ENCODE peak calls at places on chromosome 22, in six cellular contexts. One of them, this sample, is unnamed.

GRCh38 chr22:50270302-50271010 is at the start of gene MAPK11:
- DNase-seq in kidney: peak
- DNase-seq in left ventricle myocardium inferior: peak
- DNase-seq in heart right ventricle: peak
- DNase-seq in heart left ventricle: peak
- DNase-seq in AG04450: no peak
- DNase-seq in this sample: peak

GRCh38 chr22:24107668-24108067 is 73.6 kb upstream of the SUSD2 start:
- DNase-seq in kidney: peak
- DNase-seq in left ventricle myocardium inferior: peak
- DNase-seq in heart right ventricle: peak
- DNase-seq in heart left ventricle: peak
- DNase-seq in AG04450: peak
- DNase-seq in this sample: peak

GRCh38 chr22:40512426-40513136 is 123.9 kb downstream of the MRTFA start:
- DNase-seq in kidney: no peak
- DNase-seq in left ventricle myocardium inferior: no peak
- DNase-seq in heart right ventricle: no peak
- DNase-seq in heart left ventricle: peak
- DNase-seq in AG04450: peak
- DNase-seq in this sample: peak

GRCh38 chr22:23219787-23220484 is 39.6 kb downstream of the BCR start:
- DNase-seq in kidney: peak
- DNase-seq in left ventricle myocardium inferior: no peak
- DNase-seq in heart right ventricle: no peak
- DNase-seq in heart left ventricle: no peak
- DNase-seq in AG04450: no peak
- DNase-seq in this sample: peak

GRCh38 chr22:47811971-47812370 is 1049.5 kb downstream of the TBC1D22A start:
- DNase-seq in kidney: no peak
- DNase-seq in left ventricle myocardium inferior: no peak
- DNase-seq in heart right ventricle: no peak
- DNase-seq in heart left ventricle: no peak
- DNase-seq in AG04450: no peak
- DNase-seq in this sample: no peak

GRCh38 chr22:40597541-40598453 is 38.7 kb downstream of the MRTFA start:
- DNase-seq in kidney: no peak
- DNase-seq in left ventricle myocardium inferior: no peak
- DNase-seq in heart right ventricle: no peak
- DNase-seq in heart left ventricle: no peak
- DNase-seq in AG04450: no peak
- DNase-seq in this sample: no peak

GRCh38 chr22:17998913-17999312 is 25.4 kb downstream of the MICAL3 start:
- DNase-seq in kidney: no peak
- DNase-seq in left ventricle myocardium inferior: no peak
- DNase-seq in heart right ventricle: no peak
- DNase-seq in heart left ventricle: no peak
- DNase-seq in AG04450: no peak
- DNase-seq in this sample: no peak

GRCh38 chr22:47435826-47436225 is 673.4 kb downstream of the TBC1D22A start:
- DNase-seq in kidney: no peak
- DNase-seq in left ventricle myocardium inferior: no peak
- DNase-seq in heart right ventricle: no peak
- DNase-seq in heart left ventricle: no peak
- DNase-seq in AG04450: no peak
- DNase-seq in this sample: no peak

GRCh38 chr22:31046591-31047226 is 34.4 kb upstream of the SMTN start:
- DNase-seq in kidney: peak
- DNase-seq in left ventricle myocardium inferior: peak
- DNase-seq in heart right ventricle: peak
- DNase-seq in heart left ventricle: peak
- DNase-seq in AG04450: no peak
- DNase-seq in this sample: no peak

GRCh38 chr22:31098633-31099110 is 8.7 kb downstream of the SELENOM start:
- DNase-seq in kidney: no peak
- DNase-seq in left ventricle myocardium inferior: no peak
- DNase-seq in heart right ventricle: peak
- DNase-seq in heart left ventricle: peak
- DNase-seq in AG04450: no peak
- DNase-seq in this sample: no peak

GRCh38 chr22:32676196-32676595 is 125.3 kb upstream of the TIMP3 start:
- DNase-seq in kidney: no peak
- DNase-seq in left ventricle myocardium inferior: no peak
- DNase-seq in heart right ventricle: no peak
- DNase-seq in heart left ventricle: no peak
- DNase-seq in AG04450: no peak
- DNase-seq in this sample: no peak

GRCh38 chr22:38953577-38954413 is 3.6 kb upstream of the APOBEC3A start:
- DNase-seq in kidney: peak
- DNase-seq in left ventricle myocardium inferior: no peak
- DNase-seq in heart right ventricle: no peak
- DNase-seq in heart left ventricle: no peak
- DNase-seq in AG04450: no peak
- DNase-seq in this sample: no peak

GRCh38 chr22:28440517-28441366 is 238.9 kb downstream of the TTC28 start:
- DNase-seq in kidney: no peak
- DNase-seq in left ventricle myocardium inferior: no peak
- DNase-seq in heart right ventricle: no peak
- DNase-seq in heart left ventricle: no peak
- DNase-seq in AG04450: no peak
- DNase-seq in this sample: peak

GRCh38 chr22:33867118-33867863 is 53.0 kb downstream of the LARGE1 start:
- DNase-seq in kidney: no peak
- DNase-seq in left ventricle myocardium inferior: no peak
- DNase-seq in heart right ventricle: no peak
- DNase-seq in heart left ventricle: no peak
- DNase-seq in AG04450: no peak
- DNase-seq in this sample: peak

GRCh38 chr22:42921301-42921700 is 64.2 kb upstream of the ARFGAP3 start:
- DNase-seq in kidney: no peak
- DNase-seq in left ventricle myocardium inferior: no peak
- DNase-seq in heart right ventricle: no peak
- DNase-seq in heart left ventricle: no peak
- DNase-seq in AG04450: no peak
- DNase-seq in this sample: no peak

GRCh38 chr22:17234144-17234623 is 14.9 kb upstream of the ADA2 start:
- DNase-seq in kidney: peak
- DNase-seq in left ventricle myocardium inferior: no peak
- DNase-seq in heart right ventricle: no peak
- DNase-seq in heart left ventricle: no peak
- DNase-seq in AG04450: no peak
- DNase-seq in this sample: no peak

GRCh38 chr22:23705358-23705757 is 14.5 kb downstream of the RGL4 start:
- DNase-seq in kidney: no peak
- DNase-seq in left ventricle myocardium inferior: no peak
- DNase-seq in heart right ventricle: no peak
- DNase-seq in heart left ventricle: no peak
- DNase-seq in AG04450: no peak
- DNase-seq in this sample: no peak

GRCh38 chr22:39153220-39153860 is 860 bp upstream of the CBX7 start:
- DNase-seq in kidney: peak
- DNase-seq in left ventricle myocardium inferior: no peak
- DNase-seq in heart right ventricle: no peak
- DNase-seq in heart left ventricle: no peak
- DNase-seq in AG04450: no peak
- DNase-seq in this sample: no peak

GRCh38 chr22:44755000-44755399 is 2.6 kb downstream of the ARHGAP8 start:
- DNase-seq in kidney: peak
- DNase-seq in left ventricle myocardium inferior: no peak
- DNase-seq in heart right ventricle: no peak
- DNase-seq in heart left ventricle: no peak
- DNase-seq in AG04450: no peak
- DNase-seq in this sample: no peak

GRCh38 chr22:44753189-44754042 is 1.0 kb downstream of the ARHGAP8 start:
- DNase-seq in kidney: no peak
- DNase-seq in left ventricle myocardium inferior: no peak
- DNase-seq in heart right ventricle: no peak
- DNase-seq in heart left ventricle: no peak
- DNase-seq in AG04450: no peak
- DNase-seq in this sample: peak

GRCh38 chr22:44755418-44755817 is 3.0 kb downstream of the ARHGAP8 start:
- DNase-seq in kidney: peak
- DNase-seq in left ventricle myocardium inferior: no peak
- DNase-seq in heart right ventricle: no peak
- DNase-seq in heart left ventricle: no peak
- DNase-seq in AG04450: no peak
- DNase-seq in this sample: no peak

GRCh38 chr22:44758354-44758969 is 6.1 kb downstream of the ARHGAP8 start:
- DNase-seq in kidney: no peak
- DNase-seq in left ventricle myocardium inferior: no peak
- DNase-seq in heart right ventricle: no peak
- DNase-seq in heart left ventricle: no peak
- DNase-seq in AG04450: no peak
- DNase-seq in this sample: peak

DNA sequence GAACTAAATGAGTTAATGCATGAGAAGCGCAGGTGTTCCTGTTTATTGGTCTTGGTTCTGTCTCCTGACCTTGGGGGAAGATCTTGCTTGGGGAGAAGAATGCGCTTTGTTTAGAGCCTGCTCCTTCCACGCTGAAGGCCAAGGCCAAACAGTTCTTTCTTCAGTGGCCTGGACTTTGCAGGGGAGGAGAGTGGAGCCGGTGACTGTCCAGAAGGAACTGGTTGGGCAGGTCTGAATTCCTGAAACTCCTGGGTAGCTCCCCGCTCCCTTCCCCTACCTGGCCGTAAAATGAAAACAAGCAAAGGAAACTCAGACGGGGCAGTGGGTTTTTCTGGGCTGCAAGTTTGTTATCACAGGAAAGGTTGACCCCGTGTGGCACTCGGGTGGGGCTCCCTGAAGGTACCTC is 3.6 kb downstream of the ARHGAP8 start:
- DNase-seq in kidney: peak
- DNase-seq in left ventricle myocardium inferior: no peak
- DNase-seq in heart right ventricle: no peak
- DNase-seq in heart left ventricle: no peak
- DNase-seq in AG04450: no peak
- DNase-seq in this sample: no peak
- H3K27ac ChIP-seq in kidney: peak
- H3K27ac ChIP-seq in left ventricle myocardium inferior: no peak
- H3K27ac ChIP-seq in heart right ventricle: no peak
- H3K27ac ChIP-seq in heart left ventricle: no peak
- H3K27ac ChIP-seq in AG04450: no peak
- H3K27ac ChIP-seq in this sample: no peak

GRCh38 chr22:22069450-22070370 is 87.1 kb upstream of the TOP3B start:
- DNase-seq in kidney: no peak
- DNase-seq in left ventricle myocardium inferior: no peak
- DNase-seq in heart right ventricle: no peak
- DNase-seq in heart left ventricle: no peak
- DNase-seq in AG04450: no peak
- DNase-seq in this sample: no peak
- TF ChIP-seq CTCF in kidney: no peak
- TF ChIP-seq CTCF in left ventricle myocardium inferior: no peak
- TF ChIP-seq CTCF in heart right ventricle: no peak
- TF ChIP-seq CTCF in heart left ventricle: no peak
- TF ChIP-seq CTCF in AG04450: no peak
- TF ChIP-seq CTCF in this sample: no peak

DNA sequence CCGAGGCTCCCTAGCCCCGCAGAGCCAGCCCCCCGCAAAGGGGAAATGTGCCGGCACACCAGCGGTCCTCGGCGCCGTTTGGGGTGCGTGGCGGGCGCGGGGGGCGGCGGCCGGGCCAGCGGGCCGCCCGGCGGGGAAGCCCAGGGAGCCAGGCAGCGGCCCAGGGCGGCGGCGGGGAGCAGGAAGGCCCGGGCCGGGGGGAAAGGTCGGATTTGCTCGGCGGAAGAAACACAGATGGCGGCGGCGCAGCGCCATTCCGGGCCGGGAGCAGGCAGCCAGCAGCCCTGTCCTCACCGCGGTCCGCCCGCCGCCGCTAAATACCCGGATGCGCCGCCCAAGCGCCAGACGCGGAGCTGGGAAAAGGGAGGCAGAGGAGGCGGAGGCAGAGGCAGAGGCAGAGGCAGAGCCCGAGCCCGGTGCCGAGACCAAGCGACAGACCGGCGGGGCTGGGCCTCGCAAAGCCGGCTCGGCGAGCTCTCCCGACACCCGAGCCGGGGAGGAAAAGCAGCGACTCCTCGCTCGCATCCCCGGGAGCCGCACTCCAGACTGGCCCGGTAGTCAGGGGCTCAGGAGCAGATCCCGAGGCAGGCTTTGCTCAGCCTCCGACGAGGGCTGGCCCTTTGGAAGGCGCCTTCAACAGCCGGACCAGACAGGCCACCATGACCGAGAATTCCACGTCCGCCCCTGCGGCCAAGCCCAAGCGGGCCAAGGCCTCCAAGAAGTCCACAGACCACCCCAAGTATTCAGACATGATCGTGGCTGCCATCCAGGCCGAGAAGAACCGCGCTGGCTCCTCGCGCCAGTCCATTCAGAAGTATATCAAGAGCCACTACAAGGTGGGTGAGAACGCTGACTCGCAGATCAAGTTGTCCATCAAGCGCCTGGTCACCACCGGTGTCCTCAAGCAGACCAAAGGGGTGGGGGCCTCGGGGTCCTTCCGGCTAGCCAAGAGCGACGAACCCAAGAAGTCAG is 2.6 kb upstream of the GCAT start:
- DNase-seq in kidney: peak
- DNase-seq in left ventricle myocardium inferior: peak
- DNase-seq in heart right ventricle: peak
- DNase-seq in heart left ventricle: peak
- DNase-seq in AG04450: no peak
- DNase-seq in this sample: peak
- H3K4me3 ChIP-seq in kidney: peak
- H3K4me3 ChIP-seq in left ventricle myocardium inferior: peak
- H3K4me3 ChIP-seq in heart right ventricle: peak
- H3K4me3 ChIP-seq in heart left ventricle: peak
- H3K4me3 ChIP-seq in AG04450: peak
- H3K4me3 ChIP-seq in this sample: peak

DNA sequence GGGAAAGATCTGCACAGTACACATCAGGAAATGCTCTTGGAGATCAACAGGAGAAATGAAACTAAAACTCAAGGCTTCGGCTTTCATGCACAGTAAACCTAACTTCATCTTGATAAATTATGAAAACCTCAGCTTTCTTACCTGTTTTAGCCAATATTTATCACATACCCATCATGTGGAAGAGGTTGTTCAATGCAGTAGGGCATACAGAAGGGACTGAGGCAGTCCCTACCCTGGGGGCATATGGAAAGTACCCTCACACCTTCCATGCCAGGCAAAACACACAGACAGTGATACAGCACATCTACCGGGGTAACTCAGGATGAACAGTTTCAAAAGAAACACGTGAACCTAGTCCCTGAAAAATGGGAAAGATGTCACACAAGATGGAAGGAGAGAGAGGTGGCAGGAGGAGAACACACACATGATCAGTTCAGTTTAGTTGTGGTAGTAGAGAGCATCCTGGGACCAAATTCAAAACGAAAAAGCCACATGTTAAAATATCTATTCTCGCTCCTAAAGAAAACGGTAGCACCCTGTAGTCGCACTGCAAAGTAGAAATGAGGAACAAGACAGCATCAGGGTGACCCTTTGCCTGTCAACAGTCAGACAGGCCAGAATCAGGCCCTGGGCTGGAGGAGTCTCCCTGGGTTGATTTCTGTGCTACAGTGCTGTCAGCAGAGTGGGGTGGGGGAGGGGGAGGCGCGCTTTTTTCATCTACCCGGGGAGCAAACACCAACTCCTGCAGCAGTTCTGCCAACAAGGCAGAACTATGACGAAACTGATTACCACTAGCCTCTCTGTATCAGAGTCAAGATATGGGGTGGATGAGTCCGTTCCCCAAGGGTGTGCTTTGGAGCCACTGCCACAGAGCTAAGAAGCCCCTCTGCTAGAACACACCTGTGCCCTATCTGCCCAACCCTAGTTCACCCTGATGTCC is 1.3 kb downstream of the HIRA start:
- DNase-seq in kidney: no peak
- DNase-seq in left ventricle myocardium inferior: peak
- DNase-seq in heart right ventricle: peak
- DNase-seq in heart left ventricle: no peak
- DNase-seq in AG04450: no peak
- DNase-seq in this sample: peak
- H3K27ac ChIP-seq in kidney: peak
- H3K27ac ChIP-seq in left ventricle myocardium inferior: peak
- H3K27ac ChIP-seq in heart right ventricle: peak
- H3K27ac ChIP-seq in heart left ventricle: peak
- H3K27ac ChIP-seq in AG04450: peak
- H3K27ac ChIP-seq in this sample: peak